ENCODE peak calls at places on chromosomes 13 and 19, in ten cellular contexts. T is activated CD4-positive, alpha-beta T cell treated with anti-CD3 and anti-CD28 coated beads for 36 hours; L is stimulated activated CD4-positive, alpha-beta T cell treated with anti-CD3 and anti-CD28 coated beads, Interleukin-1b, Interleukin-23, amount 100 ng/mL, for 1 hour; H is psoas muscle; C is activated T-helper 1 cell treated with Interleukin-2 at 50 U/mL for 16 hours; P is NT2/D1; Q is stimulated activated CD8-positive, alpha-beta memory T cell treated with anti-CD3 and anti-CD28 coated beads, Interleukin-12 subunit alpha, Interleukin-12 subunit beta, amount 100 ng/mL, for 4 hours; V is naive thymus-derived CD4-positive, alpha-beta T cell; I is breast epithelium; J is skeletal muscle cell. O is an unnamed sample.

GRCh38 chr13:113591750-113592149 is 7.2 kb downstream of the TFDP1 start:
- DNase-seq in T (no peak), L (no peak), H (peak), C (no peak), P (no peak), Q (no peak), V (no peak), I (peak), J (no peak), O (no peak)

GRCh38 chr13:113096052-113096744 is 9.4 kb upstream of the F7 start:
- DNase-seq in T (no peak), L (no peak), H (peak), C (no peak), P (no peak), Q (no peak), V (no peak), I (no peak), J (no peak), O (no peak)

GRCh38 chr13:76632388-76633044 is 253.7 kb downstream of the KCTD12 start:
- DNase-seq in T (no peak), L (no peak), H (no peak), C (no peak), P (no peak), Q (no peak), V (no peak), I (no peak), J (no peak), O (no peak)

GRCh38 chr13:109818136-109818535 is 31.8 kb upstream of the IRS2 start:
- DNase-seq in T (no peak), L (no peak), H (no peak), C (no peak), P (no peak), Q (no peak), V (no peak), I (no peak), J (no peak), O (no peak)

GRCh38 chr13:109272595-109273325 is 513.6 kb downstream of the IRS2 start:
- DNase-seq in T (no peak), L (no peak), H (no peak), C (no peak), P (no peak), Q (no peak), V (no peak), I (no peak), J (no peak), O (no peak)

GRCh38 chr19:1068111-1069001 is 1.4 kb downstream of the ARHGAP45 start:
- DNase-seq in T (peak), L (no peak), H (peak), C (peak), P (no peak), Q (no peak), V (peak), I (no peak), J (no peak), O (no peak)

GRCh38 chr13:96090240-96091101 is 564 bp downstream of the HS6ST3 start:
- DNase-seq in T (peak), L (no peak), H (peak), C (no peak), P (no peak), Q (no peak), V (no peak), I (no peak), J (no peak), O (no peak)

GRCh38 chr13:42114912-42115311 is 66.5 kb downstream of the DGKH start:
- DNase-seq in T (no peak), L (no peak), H (no peak), C (no peak), P (no peak), Q (no peak), V (no peak), I (no peak), J (no peak), O (peak)

GRCh38 chr19:12137541-12137940 is 2.6 kb downstream of the ZNF20 start:
- DNase-seq in T (peak), L (no peak), H (no peak), C (no peak), P (no peak), Q (no peak), V (peak), I (no peak), J (no peak), O (no peak)

GRCh38 chr19:17579523-17580244 is 24.2 kb downstream of the COLGALT1 start:
- DNase-seq in T (peak), L (no peak), H (peak), C (no peak), P (peak), Q (no peak), V (no peak), I (no peak), J (no peak), O (peak)

GRCh38 chr19:53037101-53038097 is 7.1 kb upstream of the ERVV-2 start:
- DNase-seq in T (peak), L (no peak), H (no peak), C (no peak), P (peak), Q (no peak), V (no peak), I (no peak), J (peak), O (peak)

GRCh38 chr13:112679381-112679780 is 10.5 kb upstream of the ATP11A start:
- DNase-seq in T (no peak), L (no peak), H (no peak), C (no peak), P (no peak), Q (no peak), V (no peak), I (peak), J (no peak), O (no peak)

GRCh38 chr13:94548382-94549240 is 47.3 kb downstream of the TGDS start:
- DNase-seq in T (peak), L (no peak), H (peak), C (peak), P (peak), Q (no peak), V (peak), I (no peak), J (no peak), O (no peak)

GRCh38 chr19:2266183-2266993 is 10.2 kb upstream of the JSRP1 start:
- DNase-seq in T (peak), L (no peak), H (peak), C (no peak), P (no peak), Q (no peak), V (no peak), I (peak), J (no peak), O (no peak)